ENCODE peak calls at places on chromosomes 5 and 9, in six cellular contexts. Q, P, A, B, Z and W are unnamed samples.

GRCh38 chr5:107743357-107744000 is 72.7 kb upstream of the EFNA5 start:
- DNase-seq in Q (peak; percentile 15), B (no peak), P (no peak), A (no peak), Z (peak; percentile 35), W (peak; percentile 54)

GRCh38 chr5:143837306-143837848 is 25.4 kb downstream of the HMHB1 start:
- DNase-seq in P (no peak), A (no peak), Q (no peak), B (no peak), Z (peak; percentile 53), W (peak; percentile 76)

GRCh38 chr9:92564479-92564878 is 28.7 kb upstream of the ECM2 start:
- DNase-seq in A (no peak), Z (peak; percentile 55), Q (no peak), P (no peak), B (no peak), W (peak; percentile 73)

GRCh38 chr5:15500326-15500958 is 462 bp downstream of the FBXL7 start:
- DNase-seq in P (peak; percentile 46), Q (peak; percentile 54), A (peak; percentile 48), B (peak; percentile 79), Z (peak; percentile 66), W (peak; percentile 25)

GRCh38 chr5:131771692-131772091 is 25.1 kb downstream of the FNIP1 start:
- DNase-seq in A (no peak), P (no peak), Q (no peak), Z (no peak), B (no peak), W (no peak)

GRCh38 chr5:150245111-150245789 is 44.3 kb downstream of the CAMK2A start:
- DNase-seq in A (no peak), Q (no peak), P (no peak), B (no peak), Z (peak; percentile 86), W (peak; percentile 28)

GRCh38 chr9:96567203-96567700 is 52.4 kb downstream of the CDC14B start:
- DNase-seq in Z (no peak), B (no peak), A (no peak), P (peak; percentile 73), Q (no peak), W (no peak)

GRCh38 chr5:169079697-169080096 is 221.2 kb downstream of the SLIT3 start:
- DNase-seq in P (no peak), Q (no peak), Z (no peak), A (no peak), B (no peak), W (no peak)

GRCh38 chr5:93587919-93588585 is 5.0 kb downstream of the NR2F1 start:
- DNase-seq in Q (no peak), P (peak; percentile 68), A (no peak), B (no peak), Z (peak; percentile 46), W (no peak)

GRCh38 chr9:128684325-128685021 is 4.5 kb upstream of the SET start:
- DNase-seq in Z (peak; percentile 79), A (peak; percentile 63), B (peak; percentile 78), P (peak; percentile 87), Q (peak; percentile 96), W (peak; percentile 76)

GRCh38 chr5:132832612-132833011 is 2.2 kb upstream of the SHROOM1 start:
- DNase-seq in Z (no peak), A (no peak), P (no peak), B (no peak), Q (no peak), W (no peak)

GRCh38 chr9:70415476-70415875 is 1.0 kb upstream of the KLF9 start:
- DNase-seq in A (no peak), Z (no peak), B (no peak), Q (no peak), P (no peak), W (no peak)

GRCh38 chr9:86629530-86629929 is 275.3 kb upstream of the TUT7 start:
- DNase-seq in Q (no peak), B (no peak), A (no peak), P (no peak), Z (no peak), W (no peak)

GRCh38 chr9:81318571-81318970 is 370.8 kb downstream of the TLE1 start:
- DNase-seq in A (no peak), B (no peak), Q (no peak), Z (peak; percentile 85), P (no peak), W (peak; percentile 72)

GRCh38 chr9:94951591-94952115 is 225.2 kb downstream of the AOPEP start:
- DNase-seq in P (no peak), Z (no peak), Q (no peak), A (no peak), B (no peak), W (no peak)

GRCh38 chr9:102700936-102701335 is 294.2 kb upstream of the CYLC2 start:
- DNase-seq in Q (no peak), A (no peak), P (no peak), Z (no peak), B (no peak), W (no peak)

GRCh38 chr5:41968153-41968723 is 43.2 kb downstream of the FBXO4 start:
- DNase-seq in P (no peak), Q (peak; percentile 2), A (no peak), Z (no peak), B (no peak), W (no peak)

GRCh38 chr9:93680445-93681315 is 104.3 kb downstream of the PHF2 start:
- DNase-seq in A (no peak), Q (no peak), B (peak; percentile 43), Z (no peak), P (peak; percentile 29), W (no peak)

GRCh38 chr9:78592866-78593265 is 295.9 kb downstream of the PSAT1 start:
- DNase-seq in Z (no peak), Q (no peak), P (no peak), A (no peak), B (no peak), W (peak; percentile 78)

GRCh38 chr5:117131048-117131679 is 556.5 kb upstream of the SEMA6A start:
- DNase-seq in Q (no peak), P (no peak), B (no peak), Z (no peak), A (no peak), W (no peak)

GRCh38 chr5:42807722-42808447 is 3.8 kb downstream of the SELENOP start:
- DNase-seq in B (no peak), A (no peak), Q (peak; percentile 16), Z (no peak), P (no peak), W (peak; percentile 4)

GRCh38 chr9:98873535-98874432 is 66.3 kb downstream of the GALNT12 start:
- DNase-seq in Z (no peak), Q (no peak), P (no peak), A (no peak), B (no peak), W (no peak)

GRCh38 chr5:61313960-61314681 is 17.9 kb upstream of the ZSWIM6 start:
- DNase-seq in B (no peak), A (no peak), Z (peak; percentile 93), P (no peak), Q (no peak), W (peak; percentile 94)

GRCh38 chr5:31232273-31232888 is 38.9 kb downstream of the CDH6 start:
- DNase-seq in P (peak; percentile 38), Z (peak; percentile 50), Q (peak; percentile 78), A (peak; percentile 46), B (no peak), W (peak; percentile 74)

GRCh38 chr9:107513464-107514092 is 24.0 kb upstream of the KLF4 start:
- DNase-seq in Z (no peak), P (no peak), B (no peak), A (no peak), Q (no peak), W (no peak)

GRCh38 chr5:9454012-9454481 is 91.8 kb downstream of the SEMA5A start:
- DNase-seq in A (no peak), B (no peak), P (no peak), Z (peak; percentile 54), Q (peak; percentile 61), W (no peak)

GRCh38 chr5:151740336-151740942 is 18.0 kb downstream of the ATOX1 start:
- DNase-seq in A (peak; percentile 58), B (peak; percentile 77), Q (peak; percentile 92), Z (peak; percentile 98), P (peak; percentile 76), W (peak; percentile 96)

GRCh38 chr5:73388371-73388684 is 60.2 kb downstream of the FOXD1 start:
- DNase-seq in Q (no peak), B (no peak), Z (peak; percentile 64), P (no peak), A (no peak), W (peak; percentile 63)

GRCh38 chr5:150485770-150486401 is 22.0 kb upstream of the NDST1 start:
- DNase-seq in A (peak; percentile 67), P (peak; percentile 46), B (peak; percentile 87), Q (peak; percentile 75), Z (peak; percentile 60), W (peak; percentile 46)

GRCh38 chr5:966345-966710 is 42.3 kb upstream of the NKD2 start:
- DNase-seq in B (peak; percentile 26), A (no peak), Z (no peak), Q (no peak), P (no peak), W (no peak)
- H2BK15ac ChIP-seq in B (no peak overlapping the region), A (no peak overlapping the region), Z (no peak overlapping the region), Q (no peak overlapping the region), P (no peak overlapping the region), W (no peak overlapping the region)

GRCh38 chr9:123238364-123238763 is 30.0 kb downstream of the STRBP start:
- DNase-seq in Z (no peak), B (no peak), P (no peak), A (no peak), Q (no peak), W (no peak)
- H2BK15ac ChIP-seq in Z (no peak overlapping the region), B (no peak overlapping the region), P (no peak overlapping the region), A (no peak overlapping the region), Q (no peak overlapping the region), W (no peak overlapping the region)

GRCh38 chr5:138972230-138972629 is 97.1 kb upstream of the LRRTM2 start:
- DNase-seq in B (no peak), A (no peak), Z (no peak), P (no peak), Q (no peak), W (no peak)
- H2BK15ac ChIP-seq in B (no peak overlapping the region), A (no peak overlapping the region), Z (no peak overlapping the region), P (no peak overlapping the region), Q (no peak overlapping the region), W (no peak overlapping the region)

DNA sequence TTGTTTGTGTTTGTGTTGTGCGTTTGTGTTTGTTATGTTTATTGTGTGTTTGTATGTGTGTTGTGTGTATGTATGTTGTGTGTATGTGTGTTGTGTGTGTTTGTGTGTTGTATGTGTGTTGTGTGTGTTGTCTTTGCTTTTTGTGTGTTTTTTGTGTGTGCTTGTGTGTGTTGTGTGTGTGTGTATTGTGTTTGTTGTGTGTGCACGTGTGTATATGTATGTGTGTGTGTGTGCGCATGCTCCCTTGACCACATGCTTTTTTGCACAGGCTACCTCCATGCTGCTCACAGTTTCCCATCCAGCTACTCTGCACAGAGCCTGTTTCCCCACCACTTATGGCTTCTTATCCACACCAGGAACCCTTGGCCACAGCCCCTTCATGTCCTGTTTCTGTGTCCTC is 720.0 kb upstream of the ADAMTS16 start:
- DNase-seq in B (no peak), Z (no peak), A (no peak), Q (peak; percentile 0), P (no peak), W (no peak)
- H2BK15ac ChIP-seq in B (no peak overlapping the region), Z (no peak overlapping the region), A (no peak overlapping the region), Q (no peak overlapping the region), P (no peak overlapping the region), W (no peak overlapping the region)